ENCODE peak calls at places on chromosomes 16 and 17, in ten cellular contexts. One of them, this sample, is unnamed.

GRCh38 chr16:70018254-70018653 is 67.1 kb downstream of the CLEC18A start:
- DNase-seq in H9: peak
- DNase-seq in CD4-positive, alpha-beta T cell: peak
- DNase-seq in neural progenitor cell: peak
- DNase-seq in IMR-90: peak
- DNase-seq in WERI-Rb-1: peak
- DNase-seq in left ventricle myocardium inferior: no peak
- DNase-seq in cardiac muscle cell: peak
- DNase-seq in HCT116: peak
- DNase-seq in adrenal gland: peak
- DNase-seq in this sample: no peak

GRCh38 chr17:40480501-40481003 is 20.9 kb downstream of the TNS4 start:
- DNase-seq in H9: peak
- DNase-seq in CD4-positive, alpha-beta T cell: peak
- DNase-seq in neural progenitor cell: no peak
- DNase-seq in IMR-90: no peak
- DNase-seq in WERI-Rb-1: no peak
- DNase-seq in left ventricle myocardium inferior: no peak
- DNase-seq in cardiac muscle cell: no peak
- DNase-seq in HCT116: no peak
- DNase-seq in adrenal gland: no peak
- DNase-seq in this sample: no peak

GRCh38 chr17:50779747-50780363 is 12.5 kb upstream of the ANKRD40CL start:
- DNase-seq in H9: no peak
- DNase-seq in CD4-positive, alpha-beta T cell: peak
- DNase-seq in neural progenitor cell: no peak
- DNase-seq in IMR-90: no peak
- DNase-seq in WERI-Rb-1: no peak
- DNase-seq in left ventricle myocardium inferior: no peak
- DNase-seq in cardiac muscle cell: no peak
- DNase-seq in HCT116: no peak
- DNase-seq in adrenal gland: no peak
- DNase-seq in this sample: no peak

GRCh38 chr17:33667052-33667509 is 374.0 kb upstream of the ASIC2 start:
- DNase-seq in H9: no peak
- DNase-seq in CD4-positive, alpha-beta T cell: no peak
- DNase-seq in neural progenitor cell: no peak
- DNase-seq in IMR-90: no peak
- DNase-seq in WERI-Rb-1: no peak
- DNase-seq in left ventricle myocardium inferior: no peak
- DNase-seq in cardiac muscle cell: no peak
- DNase-seq in HCT116: no peak
- DNase-seq in adrenal gland: no peak
- DNase-seq in this sample: no peak

GRCh38 chr17:7314719-7315569 is at the start of gene GPS2:
- DNase-seq in H9: peak
- DNase-seq in CD4-positive, alpha-beta T cell: peak
- DNase-seq in neural progenitor cell: peak
- DNase-seq in IMR-90: peak
- DNase-seq in WERI-Rb-1: peak
- DNase-seq in left ventricle myocardium inferior: peak
- DNase-seq in cardiac muscle cell: peak
- DNase-seq in HCT116: peak
- DNase-seq in adrenal gland: peak
- DNase-seq in this sample: peak

GRCh38 chr17:58417300-58418092 is at the start of gene RNF43:
- DNase-seq in H9: peak
- DNase-seq in CD4-positive, alpha-beta T cell: peak
- DNase-seq in neural progenitor cell: peak
- DNase-seq in IMR-90: peak
- DNase-seq in WERI-Rb-1: peak
- DNase-seq in left ventricle myocardium inferior: peak
- DNase-seq in cardiac muscle cell: peak
- DNase-seq in HCT116: peak
- DNase-seq in adrenal gland: peak
- DNase-seq in this sample: peak

GRCh38 chr17:4555863-4556646 is 871 bp upstream of the MYBBP1A start:
- DNase-seq in H9: no peak
- DNase-seq in CD4-positive, alpha-beta T cell: no peak
- DNase-seq in neural progenitor cell: peak
- DNase-seq in IMR-90: no peak
- DNase-seq in WERI-Rb-1: no peak
- DNase-seq in left ventricle myocardium inferior: no peak
- DNase-seq in cardiac muscle cell: no peak
- DNase-seq in HCT116: no peak
- DNase-seq in adrenal gland: no peak
- DNase-seq in this sample: no peak

GRCh38 chr17:9350083-9350482 is 225.5 kb downstream of the STX8 start:
- DNase-seq in H9: no peak
- DNase-seq in CD4-positive, alpha-beta T cell: no peak
- DNase-seq in neural progenitor cell: no peak
- DNase-seq in IMR-90: peak
- DNase-seq in WERI-Rb-1: no peak
- DNase-seq in left ventricle myocardium inferior: no peak
- DNase-seq in cardiac muscle cell: no peak
- DNase-seq in HCT116: peak
- DNase-seq in adrenal gland: no peak
- DNase-seq in this sample: no peak

GRCh38 chr17:44942456-44942855 is 5.1 kb downstream of the KIF18B start:
- DNase-seq in H9: no peak
- DNase-seq in CD4-positive, alpha-beta T cell: no peak
- DNase-seq in neural progenitor cell: no peak
- DNase-seq in IMR-90: no peak
- DNase-seq in WERI-Rb-1: no peak
- DNase-seq in left ventricle myocardium inferior: no peak
- DNase-seq in cardiac muscle cell: no peak
- DNase-seq in HCT116: no peak
- DNase-seq in adrenal gland: no peak
- DNase-seq in this sample: no peak

GRCh38 chr17:35022536-35023063 is 40.9 kb downstream of the RFFL start:
- DNase-seq in H9: no peak
- DNase-seq in CD4-positive, alpha-beta T cell: peak
- DNase-seq in neural progenitor cell: no peak
- DNase-seq in IMR-90: peak
- DNase-seq in WERI-Rb-1: no peak
- DNase-seq in left ventricle myocardium inferior: peak
- DNase-seq in cardiac muscle cell: peak
- DNase-seq in HCT116: no peak
- DNase-seq in adrenal gland: peak
- DNase-seq in this sample: peak

GRCh38 chr17:37220609-37220953 is 155.2 kb upstream of the C17orf78 start:
- DNase-seq in H9: peak
- DNase-seq in CD4-positive, alpha-beta T cell: no peak
- DNase-seq in neural progenitor cell: peak
- DNase-seq in IMR-90: peak
- DNase-seq in WERI-Rb-1: peak
- DNase-seq in left ventricle myocardium inferior: no peak
- DNase-seq in cardiac muscle cell: peak
- DNase-seq in HCT116: peak
- DNase-seq in adrenal gland: peak
- DNase-seq in this sample: no peak

GRCh38 chr17:48463531-48463930 is 33.5 kb upstream of the SKAP1 start:
- DNase-seq in H9: no peak
- DNase-seq in CD4-positive, alpha-beta T cell: no peak
- DNase-seq in neural progenitor cell: no peak
- DNase-seq in IMR-90: no peak
- DNase-seq in WERI-Rb-1: no peak
- DNase-seq in left ventricle myocardium inferior: no peak
- DNase-seq in cardiac muscle cell: no peak
- DNase-seq in HCT116: no peak
- DNase-seq in adrenal gland: no peak
- DNase-seq in this sample: no peak

GRCh38 chr17:62963296-62963695 is 2.7 kb upstream of the TANC2 start:
- DNase-seq in H9: no peak
- DNase-seq in CD4-positive, alpha-beta T cell: no peak
- DNase-seq in neural progenitor cell: no peak
- DNase-seq in IMR-90: peak
- DNase-seq in WERI-Rb-1: no peak
- DNase-seq in left ventricle myocardium inferior: no peak
- DNase-seq in cardiac muscle cell: no peak
- DNase-seq in HCT116: peak
- DNase-seq in adrenal gland: no peak
- DNase-seq in this sample: no peak

GRCh38 chr16:12235110-12235509 is 258.6 kb downstream of the SNX29 start:
- DNase-seq in H9: no peak
- DNase-seq in CD4-positive, alpha-beta T cell: no peak
- DNase-seq in neural progenitor cell: no peak
- DNase-seq in IMR-90: no peak
- DNase-seq in WERI-Rb-1: no peak
- DNase-seq in left ventricle myocardium inferior: no peak
- DNase-seq in cardiac muscle cell: no peak
- DNase-seq in HCT116: no peak
- DNase-seq in adrenal gland: no peak
- DNase-seq in this sample: no peak

GRCh38 chr17:78940708-78941107 is 15.5 kb upstream of the TIMP2 start:
- DNase-seq in H9: peak
- DNase-seq in CD4-positive, alpha-beta T cell: no peak
- DNase-seq in neural progenitor cell: peak
- DNase-seq in IMR-90: peak
- DNase-seq in WERI-Rb-1: no peak
- DNase-seq in left ventricle myocardium inferior: no peak
- DNase-seq in cardiac muscle cell: no peak
- DNase-seq in HCT116: no peak
- DNase-seq in adrenal gland: no peak
- DNase-seq in this sample: no peak

GRCh38 chr17:83174859-83175550 is 95.6 kb downstream of the METRNL start:
- DNase-seq in H9: no peak
- DNase-seq in CD4-positive, alpha-beta T cell: no peak
- DNase-seq in neural progenitor cell: no peak
- DNase-seq in IMR-90: no peak
- DNase-seq in WERI-Rb-1: peak
- DNase-seq in left ventricle myocardium inferior: no peak
- DNase-seq in cardiac muscle cell: no peak
- DNase-seq in HCT116: no peak
- DNase-seq in adrenal gland: peak
- DNase-seq in this sample: no peak

GRCh38 chr17:75623386-75623785 is 9.8 kb upstream of the SMIM5 start:
- DNase-seq in H9: no peak
- DNase-seq in CD4-positive, alpha-beta T cell: no peak
- DNase-seq in neural progenitor cell: no peak
- DNase-seq in IMR-90: peak
- DNase-seq in WERI-Rb-1: no peak
- DNase-seq in left ventricle myocardium inferior: no peak
- DNase-seq in cardiac muscle cell: no peak
- DNase-seq in HCT116: no peak
- DNase-seq in adrenal gland: no peak
- DNase-seq in this sample: no peak
- TF ChIP-seq CTCF in H9: no peak
- TF ChIP-seq CTCF in CD4-positive, alpha-beta T cell: no peak
- TF ChIP-seq CTCF in neural progenitor cell: no peak
- TF ChIP-seq CTCF in IMR-90: no peak
- TF ChIP-seq CTCF in WERI-Rb-1: no peak
- TF ChIP-seq CTCF in left ventricle myocardium inferior: no peak
- TF ChIP-seq CTCF in cardiac muscle cell: no peak
- TF ChIP-seq CTCF in HCT116: no peak
- TF ChIP-seq CTCF in adrenal gland: no peak
- TF ChIP-seq CTCF in this sample: no peak

GRCh38 chr17:80755650-80756405 is 211.2 kb downstream of the RPTOR start:
- DNase-seq in H9: no peak
- DNase-seq in CD4-positive, alpha-beta T cell: no peak
- DNase-seq in neural progenitor cell: no peak
- DNase-seq in IMR-90: no peak
- DNase-seq in WERI-Rb-1: peak
- DNase-seq in left ventricle myocardium inferior: no peak
- DNase-seq in cardiac muscle cell: no peak
- DNase-seq in HCT116: no peak
- DNase-seq in adrenal gland: no peak
- DNase-seq in this sample: no peak
- TF ChIP-seq CTCF in H9: peak
- TF ChIP-seq CTCF in CD4-positive, alpha-beta T cell: no peak
- TF ChIP-seq CTCF in neural progenitor cell: peak
- TF ChIP-seq CTCF in IMR-90: peak
- TF ChIP-seq CTCF in WERI-Rb-1: peak
- TF ChIP-seq CTCF in left ventricle myocardium inferior: peak
- TF ChIP-seq CTCF in cardiac muscle cell: peak
- TF ChIP-seq CTCF in HCT116: peak
- TF ChIP-seq CTCF in adrenal gland: no peak
- TF ChIP-seq CTCF in this sample: no peak

DNA sequence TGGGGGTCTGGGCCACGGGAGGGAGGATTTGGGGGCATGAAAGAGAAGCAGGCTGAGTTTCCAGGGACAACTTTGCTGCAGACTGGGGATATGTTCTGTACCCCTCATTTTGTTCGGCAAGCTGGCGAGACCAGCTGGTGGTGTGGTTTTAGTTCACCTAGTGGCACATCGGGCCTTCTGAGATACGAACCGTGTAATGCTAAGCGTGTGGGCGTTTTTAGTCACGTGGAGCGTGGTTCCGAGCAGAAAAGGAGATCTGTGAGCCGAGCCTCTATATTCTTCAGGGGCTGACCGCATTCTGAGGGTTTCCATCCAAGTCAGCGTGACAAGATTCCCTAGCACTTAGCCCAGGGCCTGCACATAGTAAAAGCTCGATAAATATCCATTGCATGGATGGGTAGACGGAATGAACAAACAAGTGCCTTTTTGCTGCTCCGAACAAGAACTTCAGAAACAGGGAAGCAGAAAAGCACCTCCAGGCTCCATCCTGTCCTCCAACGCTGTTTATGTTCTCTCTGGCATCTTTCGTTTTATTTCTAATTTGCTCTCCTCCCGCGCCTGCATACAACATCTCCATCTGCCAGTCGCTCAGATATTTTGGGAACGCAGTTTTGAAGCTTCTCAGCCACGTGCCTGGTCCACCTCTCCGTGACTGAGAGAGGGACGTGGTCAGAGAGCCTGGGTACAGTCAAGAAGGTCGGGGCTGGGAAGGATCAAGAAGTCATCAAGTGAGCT is 5.8 kb downstream of the SYT17 start:
- DNase-seq in H9: no peak
- DNase-seq in CD4-positive, alpha-beta T cell: no peak
- DNase-seq in neural progenitor cell: no peak
- DNase-seq in IMR-90: no peak
- DNase-seq in WERI-Rb-1: no peak
- DNase-seq in left ventricle myocardium inferior: no peak
- DNase-seq in cardiac muscle cell: no peak
- DNase-seq in HCT116: no peak
- DNase-seq in adrenal gland: no peak
- DNase-seq in this sample: no peak
- TF ChIP-seq CTCF in H9: no peak
- TF ChIP-seq CTCF in CD4-positive, alpha-beta T cell: no peak
- TF ChIP-seq CTCF in neural progenitor cell: no peak
- TF ChIP-seq CTCF in IMR-90: no peak
- TF ChIP-seq CTCF in WERI-Rb-1: no peak
- TF ChIP-seq CTCF in left ventricle myocardium inferior: no peak
- TF ChIP-seq CTCF in cardiac muscle cell: no peak
- TF ChIP-seq CTCF in HCT116: no peak
- TF ChIP-seq CTCF in adrenal gland: no peak
- TF ChIP-seq CTCF in this sample: no peak

DNA sequence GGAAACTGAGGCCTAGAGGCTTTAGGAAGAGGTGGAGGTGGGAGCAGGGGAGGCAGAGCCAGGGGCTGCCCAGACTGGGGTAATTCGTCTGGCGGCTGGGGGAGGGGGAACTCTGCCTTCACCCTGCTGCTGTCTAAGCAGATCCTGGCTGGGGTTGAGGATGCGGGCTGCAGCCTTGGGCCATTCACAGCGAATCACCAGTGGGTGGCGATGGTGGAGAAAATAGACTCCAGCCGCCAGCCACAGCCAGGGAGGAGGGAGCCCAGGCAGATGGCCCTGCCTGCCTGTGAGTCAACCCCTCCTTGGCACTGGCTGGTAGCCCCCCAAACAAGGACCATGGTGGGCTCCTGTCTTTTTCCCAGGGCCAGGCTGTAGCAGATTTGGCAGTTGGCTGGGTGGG is 41.7 kb upstream of the CDH5 start:
- DNase-seq in H9: peak
- DNase-seq in CD4-positive, alpha-beta T cell: no peak
- DNase-seq in neural progenitor cell: peak
- DNase-seq in IMR-90: no peak
- DNase-seq in WERI-Rb-1: peak
- DNase-seq in left ventricle myocardium inferior: no peak
- DNase-seq in cardiac muscle cell: peak
- DNase-seq in HCT116: peak
- DNase-seq in adrenal gland: no peak
- DNase-seq in this sample: no peak
- TF ChIP-seq CTCF in H9: peak
- TF ChIP-seq CTCF in CD4-positive, alpha-beta T cell: no peak
- TF ChIP-seq CTCF in neural progenitor cell: peak
- TF ChIP-seq CTCF in IMR-90: peak
- TF ChIP-seq CTCF in WERI-Rb-1: peak
- TF ChIP-seq CTCF in left ventricle myocardium inferior: no peak
- TF ChIP-seq CTCF in cardiac muscle cell: peak
- TF ChIP-seq CTCF in HCT116: peak
- TF ChIP-seq CTCF in adrenal gland: no peak
- TF ChIP-seq CTCF in this sample: no peak

This sample was measured in gastrocnemius medialis.